ENCODE peak calls at places on chromosomes 1 and 21, in six cellular contexts. One of them, this sample, is unnamed.

GRCh38 chr1:12015499-12015898 is 3.8 kb upstream of the MIIP start:
- DNase-seq in HCT116: no peak
- DNase-seq in HepG2: no peak
- DNase-seq in GM12878: no peak
- DNase-seq in K562: no peak
- DNase-seq in SK-N-SH: no peak
- DNase-seq in this sample: no peak

GRCh38 chr21:45388011-45388521 is 16.9 kb upstream of the COL18A1 start:
- DNase-seq in HCT116: no peak
- DNase-seq in HepG2: no peak
- DNase-seq in GM12878: no peak
- DNase-seq in K562: no peak
- DNase-seq in SK-N-SH: no peak
- DNase-seq in this sample: no peak

GRCh38 chr1:231676487-231676886 is 49.9 kb downstream of the DISC1 start:
- DNase-seq in GM12878: no peak
- DNase-seq in HCT116: no peak
- DNase-seq in SK-N-SH: no peak
- DNase-seq in HepG2: no peak
- DNase-seq in K562: no peak
- DNase-seq in this sample: no peak

GRCh38 chr1:53899206-53899628 is 5.2 kb downstream of the DIO1 start:
- DNase-seq in GM12878: no peak
- DNase-seq in K562: no peak
- DNase-seq in HepG2: peak
- DNase-seq in HCT116: no peak
- DNase-seq in SK-N-SH: no peak
- DNase-seq in this sample: peak

GRCh38 chr1:22678522-22678896 is 25.5 kb downstream of the C1QB start:
- DNase-seq in HCT116: no peak
- DNase-seq in HepG2: no peak
- DNase-seq in SK-N-SH: no peak
- DNase-seq in GM12878: no peak
- DNase-seq in K562: no peak
- DNase-seq in this sample: no peak

GRCh38 chr1:96524100-96524499 is 197.5 kb upstream of the PTBP2 start:
- DNase-seq in GM12878: no peak
- DNase-seq in K562: no peak
- DNase-seq in HepG2: no peak
- DNase-seq in HCT116: no peak
- DNase-seq in SK-N-SH: no peak
- DNase-seq in this sample: no peak

GRCh38 chr1:16418823-16419425 is 18.3 kb downstream of the SPATA21 start:
- DNase-seq in SK-N-SH: no peak
- DNase-seq in HCT116: no peak
- DNase-seq in GM12878: no peak
- DNase-seq in HepG2: no peak
- DNase-seq in K562: no peak
- DNase-seq in this sample: no peak

GRCh38 chr1:204194771-204195170 is 1.5 kb downstream of the KISS1 start:
- DNase-seq in HepG2: no peak
- DNase-seq in SK-N-SH: no peak
- DNase-seq in K562: no peak
- DNase-seq in HCT116: no peak
- DNase-seq in GM12878: no peak
- DNase-seq in this sample: no peak

GRCh38 chr21:42301371-42302291 is 13.6 kb downstream of the TFF3 start:
- DNase-seq in HepG2: no peak
- DNase-seq in SK-N-SH: no peak
- DNase-seq in K562: no peak
- DNase-seq in GM12878: no peak
- DNase-seq in HCT116: no peak
- DNase-seq in this sample: no peak

GRCh38 chr21:45410151-45410864 is 5.3 kb downstream of the COL18A1 start:
- DNase-seq in HCT116: no peak
- DNase-seq in SK-N-SH: no peak
- DNase-seq in GM12878: no peak
- DNase-seq in HepG2: peak
- DNase-seq in K562: peak
- DNase-seq in this sample: no peak

GRCh38 chr21:39660596-39660995 is 47.9 kb downstream of the B3GALT5 start:
- DNase-seq in HCT116: no peak
- DNase-seq in GM12878: no peak
- DNase-seq in HepG2: no peak
- DNase-seq in SK-N-SH: no peak
- DNase-seq in K562: no peak
- DNase-seq in this sample: peak

GRCh38 chr1:116504308-116505156 is 66.3 kb downstream of the CD58 start:
- DNase-seq in GM12878: peak
- DNase-seq in HCT116: no peak
- DNase-seq in K562: peak
- DNase-seq in SK-N-SH: no peak
- DNase-seq in HepG2: no peak
- DNase-seq in this sample: no peak

GRCh38 chr1:37479255-37480124 is 5.1 kb downstream of the ZC3H12A start:
- DNase-seq in SK-N-SH: peak
- DNase-seq in GM12878: peak
- DNase-seq in HepG2: peak
- DNase-seq in HCT116: peak
- DNase-seq in K562: peak
- DNase-seq in this sample: no peak

GRCh38 chr1:161081519-161081918 is 7.8 kb downstream of the NECTIN4 start:
- DNase-seq in K562: no peak
- DNase-seq in HepG2: no peak
- DNase-seq in GM12878: no peak
- DNase-seq in HCT116: no peak
- DNase-seq in SK-N-SH: no peak
- DNase-seq in this sample: no peak

GRCh38 chr1:116457944-116458343 is 84.9 kb downstream of the ATP1A1 start:
- DNase-seq in K562: no peak
- DNase-seq in GM12878: no peak
- DNase-seq in HepG2: no peak
- DNase-seq in SK-N-SH: no peak
- DNase-seq in HCT116: no peak
- DNase-seq in this sample: no peak

GRCh38 chr1:218473527-218473926 is 128.4 kb downstream of the TGFB2 start:
- DNase-seq in GM12878: no peak
- DNase-seq in HepG2: no peak
- DNase-seq in SK-N-SH: no peak
- DNase-seq in HCT116: no peak
- DNase-seq in K562: no peak
- DNase-seq in this sample: no peak

GRCh38 chr21:36203603-36203889 is 46.9 kb downstream of the DOP1B start:
- DNase-seq in SK-N-SH: peak
- DNase-seq in GM12878: peak
- DNase-seq in HepG2: peak
- DNase-seq in K562: no peak
- DNase-seq in HCT116: peak
- DNase-seq in this sample: no peak

GRCh38 chr1:240539700-240540414 is 72.1 kb downstream of the GREM2 start:
- DNase-seq in GM12878: no peak
- DNase-seq in SK-N-SH: no peak
- DNase-seq in HCT116: no peak
- DNase-seq in K562: no peak
- DNase-seq in HepG2: no peak
- DNase-seq in this sample: no peak

GRCh38 chr21:46603228-46603627 is 1.7 kb downstream of the S100B start:
- DNase-seq in HCT116: no peak
- DNase-seq in SK-N-SH: no peak
- DNase-seq in GM12878: no peak
- DNase-seq in K562: peak
- DNase-seq in HepG2: no peak
- DNase-seq in this sample: no peak

GRCh38 chr1:243440406-243440805 is 184.6 kb downstream of the SDCCAG8 start:
- DNase-seq in SK-N-SH: no peak
- DNase-seq in K562: no peak
- DNase-seq in GM12878: no peak
- DNase-seq in HCT116: no peak
- DNase-seq in HepG2: no peak
- DNase-seq in this sample: peak

GRCh38 chr1:43315481-43315880 is 14.7 kb downstream of the TIE1 start:
- DNase-seq in HepG2: no peak
- DNase-seq in SK-N-SH: no peak
- DNase-seq in HCT116: no peak
- DNase-seq in GM12878: no peak
- DNase-seq in K562: no peak
- DNase-seq in this sample: no peak

GRCh38 chr1:209621329-209621728 is 30.9 kb downstream of the LAMB3 start:
- DNase-seq in SK-N-SH: peak
- DNase-seq in K562: no peak
- DNase-seq in HepG2: no peak
- DNase-seq in GM12878: no peak
- DNase-seq in HCT116: no peak
- DNase-seq in this sample: no peak

GRCh38 chr1:227922501-227923352 is 25.0 kb downstream of the WNT9A start:
- DNase-seq in GM12878: no peak
- DNase-seq in HCT116: no peak
- DNase-seq in SK-N-SH: no peak
- DNase-seq in HepG2: no peak
- DNase-seq in K562: no peak
- DNase-seq in this sample: no peak

GRCh38 chr1:86705633-86705985 is 1.2 kb downstream of the SH3GLB1 start:
- DNase-seq in SK-N-SH: no peak
- DNase-seq in GM12878: no peak
- DNase-seq in HCT116: no peak
- DNase-seq in K562: no peak
- DNase-seq in HepG2: no peak
- DNase-seq in this sample: no peak

GRCh38 chr1:183676515-183677189 is 23.5 kb upstream of the APOBEC4 start:
- DNase-seq in HepG2: peak
- DNase-seq in K562: no peak
- DNase-seq in SK-N-SH: peak
- DNase-seq in GM12878: no peak
- DNase-seq in HCT116: no peak
- DNase-seq in this sample: no peak

GRCh38 chr1:113701429-113701828 is 57.9 kb downstream of the PHTF1 start:
- DNase-seq in HepG2: no peak
- DNase-seq in K562: no peak
- DNase-seq in GM12878: no peak
- DNase-seq in SK-N-SH: no peak
- DNase-seq in HCT116: no peak
- DNase-seq in this sample: no peak

GRCh38 chr1:203289281-203289981 is 15.9 kb upstream of the BTG2 start:
- DNase-seq in GM12878: peak
- DNase-seq in SK-N-SH: no peak
- DNase-seq in K562: peak
- DNase-seq in HepG2: no peak
- DNase-seq in HCT116: no peak
- DNase-seq in this sample: no peak

GRCh38 chr1:48109390-48110009 is 112.3 kb upstream of the TRABD2B start:
- DNase-seq in HepG2: peak
- DNase-seq in HCT116: peak
- DNase-seq in GM12878: no peak
- DNase-seq in SK-N-SH: peak
- DNase-seq in K562: peak
- DNase-seq in this sample: peak

GRCh38 chr1:224755586-224755985 is 139.5 kb downstream of the CNIH3 start:
- DNase-seq in GM12878: no peak
- DNase-seq in HCT116: no peak
- DNase-seq in K562: no peak
- DNase-seq in SK-N-SH: no peak
- DNase-seq in HepG2: no peak
- DNase-seq in this sample: no peak

GRCh38 chr1:218421531-218421930 is 76.4 kb downstream of the TGFB2 start:
- DNase-seq in HCT116: no peak
- DNase-seq in GM12878: no peak
- DNase-seq in SK-N-SH: no peak
- DNase-seq in HepG2: no peak
- DNase-seq in K562: no peak
- DNase-seq in this sample: no peak

GRCh38 chr1:79430437-79430836 is 423.9 kb upstream of the ADGRL4 start:
- DNase-seq in HepG2: no peak
- DNase-seq in K562: no peak
- DNase-seq in HCT116: no peak
- DNase-seq in GM12878: no peak
- DNase-seq in SK-N-SH: no peak
- DNase-seq in this sample: no peak

GRCh38 chr21:27570306-27570868 is 603.5 kb upstream of the ADAMTS5 start:
- DNase-seq in HepG2: no peak
- DNase-seq in GM12878: no peak
- DNase-seq in HCT116: no peak
- DNase-seq in SK-N-SH: no peak
- DNase-seq in K562: no peak
- DNase-seq in this sample: no peak
- TF ChIP-seq JUND in HepG2: no peak
- TF ChIP-seq JUND in GM12878: no peak
- TF ChIP-seq JUND in HCT116: no peak
- TF ChIP-seq JUND in SK-N-SH: peak
- TF ChIP-seq JUND in K562: no peak
- TF ChIP-seq JUND in this sample: no peak

GRCh38 chr1:246295968-246296367 is 211.1 kb downstream of the SMYD3 start:
- DNase-seq in GM12878: no peak
- DNase-seq in SK-N-SH: no peak
- DNase-seq in K562: no peak
- DNase-seq in HepG2: no peak
- DNase-seq in HCT116: no peak
- DNase-seq in this sample: no peak
- TF ChIP-seq JUND in GM12878: no peak
- TF ChIP-seq JUND in SK-N-SH: no peak
- TF ChIP-seq JUND in K562: no peak
- TF ChIP-seq JUND in HepG2: no peak
- TF ChIP-seq JUND in HCT116: no peak
- TF ChIP-seq JUND in this sample: no peak

DNA sequence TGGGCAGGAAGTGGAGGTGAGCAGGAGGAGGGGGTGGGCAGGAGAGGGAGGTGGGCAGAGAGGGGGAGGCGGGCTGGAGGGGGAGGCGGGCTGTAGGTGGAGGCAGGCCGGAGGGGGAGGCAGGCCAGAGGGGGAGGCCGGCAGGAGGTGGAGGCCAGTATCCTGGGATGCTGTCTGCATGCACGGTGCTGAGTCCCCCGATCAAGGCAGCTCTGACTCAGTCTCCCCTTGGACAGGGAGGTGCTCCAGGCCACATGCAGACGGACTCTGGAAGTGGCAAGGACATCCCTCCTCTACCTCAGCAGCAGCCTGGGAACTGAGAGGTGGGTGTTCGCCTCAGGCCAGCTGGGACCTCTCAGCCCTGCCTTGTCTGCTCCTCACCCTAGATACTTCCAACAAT is 9.9 kb downstream of the IKBKE start:
- DNase-seq in HepG2: no peak
- DNase-seq in GM12878: no peak
- DNase-seq in HCT116: no peak
- DNase-seq in SK-N-SH: no peak
- DNase-seq in K562: no peak
- DNase-seq in this sample: no peak
- TF ChIP-seq JUND in HepG2: no peak
- TF ChIP-seq JUND in GM12878: no peak
- TF ChIP-seq JUND in HCT116: no peak
- TF ChIP-seq JUND in SK-N-SH: no peak
- TF ChIP-seq JUND in K562: no peak
- TF ChIP-seq JUND in this sample: no peak

DNA sequence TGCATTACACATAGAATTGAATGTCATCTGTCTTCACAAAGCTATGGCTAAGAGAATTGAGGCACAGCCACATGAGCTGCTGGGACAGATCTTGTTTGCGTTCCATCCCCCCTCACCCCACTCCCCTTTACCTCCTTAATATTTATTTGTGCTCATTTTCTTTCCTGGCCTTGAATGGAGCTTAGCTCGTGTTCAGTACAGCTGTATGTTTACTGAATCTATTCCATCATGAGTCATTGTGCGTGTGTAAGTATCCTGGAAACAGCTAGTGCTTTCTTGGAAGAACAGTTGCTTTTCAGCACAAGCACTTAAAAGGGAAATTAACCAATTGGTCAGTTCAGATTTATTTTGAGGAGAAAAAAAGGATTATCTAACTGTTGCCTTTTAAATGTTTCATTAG is 14.7 kb downstream of the PROX1 start:
- DNase-seq in HCT116: no peak
- DNase-seq in K562: peak
- DNase-seq in SK-N-SH: no peak
- DNase-seq in HepG2: peak
- DNase-seq in GM12878: no peak
- DNase-seq in this sample: no peak
- TF ChIP-seq JUND in HCT116: no peak
- TF ChIP-seq JUND in K562: peak
- TF ChIP-seq JUND in SK-N-SH: no peak
- TF ChIP-seq JUND in HepG2: peak
- TF ChIP-seq JUND in GM12878: no peak
- TF ChIP-seq JUND in this sample: no peak